ENCODE peak calls at places on chromosomes 13 and 19, in six cellular contexts. X is astrocyte of the cerebellum, B is astrocyte of the spinal cord, G is fibroblast of lung, U is A549, H is thoracic aorta. P is an unnamed sample.

GRCh38 chr19:3656073-3656746 is 29.6 kb upstream of the CACTIN start:
- DNase-seq in U (no peak), B (no peak), G (peak), H (no peak), X (no peak), P (no peak)

GRCh38 chr13:30957258-30957943 is 24.9 kb downstream of the TEX26 start:
- DNase-seq in B (no peak), G (no peak), U (no peak), H (no peak), X (no peak), P (no peak)

GRCh38 chr13:66915596-66916185 is 314.4 kb downstream of the PCDH9 start:
- DNase-seq in B (peak), G (no peak), U (peak), X (no peak), H (no peak), P (peak)

GRCh38 chr13:30318026-30318425 is 10.7 kb upstream of the KATNAL1 start:
- DNase-seq in U (no peak), G (no peak), B (no peak), X (no peak), H (no peak), P (no peak)

GRCh38 chr13:109707044-109707794 is 79.2 kb downstream of the IRS2 start:
- DNase-seq in U (no peak), G (peak), X (no peak), H (no peak), B (no peak), P (no peak)

GRCh38 chr19:45607071-45608029 is 5.3 kb upstream of the GPR4 start:
- DNase-seq in G (peak), X (peak), U (peak), B (peak), H (no peak), P (peak)

GRCh38 chr19:38901683-38902082 is 1.9 kb downstream of the NFKBIB start:
- DNase-seq in U (no peak), G (no peak), H (no peak), B (no peak), X (no peak), P (no peak)

GRCh38 chr13:29935309-29935981 is 85.0 kb upstream of the UBL3 start:
- DNase-seq in H (no peak), U (no peak), B (no peak), G (no peak), X (no peak), P (no peak)

GRCh38 chr13:73730014-73730413 is 404.2 kb downstream of the KLF12 start:
- DNase-seq in U (no peak), B (no peak), G (no peak), X (no peak), H (no peak), P (no peak)

GRCh38 chr13:100512422-100512821 is 76.2 kb downstream of the GGACT start:
- DNase-seq in G (peak), X (no peak), U (no peak), B (peak), H (no peak), P (no peak)

GRCh38 chr19:8311461-8312260 is 3.5 kb upstream of the CD320 start:
- DNase-seq in B (no peak), G (no peak), X (no peak), U (no peak), H (no peak), P (no peak)

GRCh38 chr13:42750858-42751257 is 30.5 kb upstream of the FAM216B start:
- DNase-seq in H (no peak), X (no peak), G (no peak), B (no peak), U (no peak), P (no peak)

GRCh38 chr13:77507931-77508776 is 27.4 kb upstream of the SCEL start:
- DNase-seq in H (no peak), G (peak), X (peak), B (peak), U (peak), P (peak)

DNA sequence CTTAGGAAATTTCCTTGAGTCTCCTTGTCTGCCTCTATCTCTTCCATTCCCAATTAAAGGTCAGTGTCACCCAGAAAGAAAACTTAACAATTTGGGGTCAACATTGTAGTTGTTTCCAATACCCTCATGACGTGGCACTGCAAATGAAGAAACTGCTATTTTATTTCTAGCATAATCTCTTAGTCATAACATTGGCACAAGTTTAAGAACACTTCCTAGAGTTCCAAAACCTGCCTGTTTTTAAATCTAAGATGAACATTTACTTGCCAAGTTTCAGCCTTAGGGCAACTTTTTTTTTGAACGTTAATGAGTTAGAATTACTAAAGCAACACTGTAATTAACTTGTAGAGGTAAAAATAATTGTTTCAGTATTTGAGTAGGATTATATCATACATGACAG is 108.0 kb downstream of the LMO7 start:
- DNase-seq in G (no peak), B (no peak), X (no peak), U (no peak), H (no peak), P (no peak)
- H3K4me3 ChIP-seq in G (no peak), B (no peak), X (no peak), U (no peak), H (peak), P (no peak)

DNA sequence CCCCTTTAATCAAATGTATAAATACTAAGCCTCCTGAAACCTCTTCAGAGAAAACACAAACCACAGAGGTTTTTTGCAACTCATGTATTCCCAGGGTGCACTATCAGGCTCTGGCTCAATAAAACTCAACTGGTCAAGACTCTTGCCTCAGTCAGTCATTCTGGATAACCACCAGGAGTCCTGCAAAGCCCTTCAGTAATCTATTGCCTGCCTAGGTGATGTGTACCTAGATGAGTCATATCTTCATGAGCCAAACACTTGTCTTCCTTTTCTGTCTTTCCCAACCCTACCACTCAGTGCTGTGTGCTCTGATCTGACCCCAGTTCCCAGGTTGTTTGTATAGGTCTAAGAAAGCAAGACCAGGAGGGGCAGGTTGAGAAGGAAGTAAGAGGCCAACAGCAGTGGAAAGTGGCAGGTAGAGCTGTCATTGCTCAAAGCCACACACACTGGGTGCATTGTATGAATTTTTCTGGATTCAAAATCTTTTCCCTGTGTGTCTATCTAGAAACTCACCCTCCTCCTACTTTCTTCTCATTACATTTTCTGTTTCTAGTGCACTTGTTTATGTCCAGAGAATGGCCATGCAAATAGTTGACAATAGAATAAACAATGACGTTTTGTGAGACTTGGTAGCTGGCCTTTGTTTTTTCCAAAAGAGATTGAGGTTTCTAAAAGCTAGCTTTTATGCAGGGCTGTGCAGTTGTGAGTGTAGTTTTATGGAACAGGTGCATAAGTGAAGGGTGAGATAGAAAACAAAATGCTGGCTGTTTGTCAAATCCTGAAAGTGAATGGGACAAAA is 48.1 kb downstream of the PSG1 start:
- DNase-seq in X (no peak), H (no peak), B (no peak), G (no peak), U (peak), P (no peak)
- TF ChIP-seq CTCF in X (no peak), H (no peak), B (no peak), G (no peak), U (peak), P (no peak)

GRCh38 chr19:57887195-57887941 is 1.5 kb downstream of the ZNF814 start:
- DNase-seq in X (no peak), G (no peak), H (no peak), U (no peak), B (no peak), P (peak)
- H3K4me3 ChIP-seq in X (peak), G (peak), H (peak), U (no peak), B (peak), P (peak)

GRCh38 chr19:7004313-7004931 is 16.8 kb downstream of the MBD3L2B start:
- DNase-seq in G (peak), U (peak), H (no peak), X (no peak), B (peak), P (no peak)
- TF ChIP-seq CTCF in G (no peak), U (peak), H (no peak), X (no peak), B (peak), P (no peak)

GRCh38 chr13:106629068-106629712 is 61.3 kb upstream of the ARGLU1 start:
- DNase-seq in G (peak), U (no peak), X (no peak), H (no peak), B (no peak), P (no peak)

GRCh38 chr13:106621833-106622232 is 53.9 kb upstream of the ARGLU1 start:
- DNase-seq in H (no peak), X (no peak), B (no peak), G (no peak), U (no peak), P (no peak)

GRCh38 chr13:106626473-106626872 is 58.5 kb upstream of the ARGLU1 start:
- DNase-seq in B (no peak), X (no peak), U (no peak), G (no peak), H (no peak), P (no peak)

GRCh38 chr13:106623799-106624198 is 55.9 kb upstream of the ARGLU1 start:
- DNase-seq in X (no peak), U (no peak), H (no peak), G (no peak), B (no peak), P (no peak)

DNA sequence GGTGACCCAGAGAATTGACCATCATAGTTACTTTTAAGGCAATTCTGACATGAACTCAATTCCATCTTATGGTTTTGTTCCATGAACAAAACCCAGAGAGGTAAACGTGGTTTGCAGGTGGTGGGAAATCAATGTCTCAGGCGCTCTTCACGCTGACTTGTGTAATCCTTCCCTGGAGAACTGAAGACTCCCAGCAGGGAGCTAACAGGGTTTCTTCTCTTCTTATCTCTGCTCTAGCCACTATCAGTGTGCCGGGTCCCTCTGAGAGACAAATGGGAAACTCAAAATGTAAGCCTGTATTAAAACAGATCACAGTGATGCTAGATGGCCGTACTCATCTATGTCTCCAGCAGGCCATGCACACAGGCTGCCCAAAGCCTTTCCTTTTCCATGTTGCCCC is 57.6 kb upstream of the ARGLU1 start:
- DNase-seq in H (no peak), X (no peak), G (no peak), U (no peak), B (no peak), P (no peak)
- H3K4me3 ChIP-seq in H (no peak), X (no peak), G (no peak), U (no peak), B (no peak), P (no peak)

GRCh38 chr19:1113278-1113985 is 9.6 kb downstream of the GPX4 start:
- DNase-seq in B (peak), G (peak), X (peak), U (peak), H (peak), P (peak)
- TF ChIP-seq CTCF in B (peak), G (peak), X (peak), U (peak), H (peak), P (peak)

DNA sequence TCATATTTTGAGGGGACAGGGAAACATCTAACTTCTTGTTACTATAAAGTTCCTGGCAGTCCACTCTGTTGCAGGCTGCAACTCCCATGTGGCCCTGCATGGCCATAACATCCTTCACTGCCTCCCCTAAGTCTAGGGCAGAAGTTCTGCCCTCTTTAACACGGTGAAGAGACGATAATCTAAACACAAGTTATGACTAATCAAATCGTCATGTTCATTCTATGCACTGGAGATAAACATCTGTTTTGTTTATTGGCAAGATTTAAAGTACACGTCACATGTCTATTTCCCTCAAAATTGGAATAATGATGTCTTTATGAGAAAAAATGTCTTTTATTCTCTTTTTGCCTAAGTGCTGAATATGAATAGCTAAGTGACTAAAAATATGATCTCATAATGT is 1629.4 kb downstream of the PCDH9 start:
- DNase-seq in X (no peak), U (peak), B (no peak), H (no peak), G (peak), P (peak)
- H3K4me3 ChIP-seq in X (no peak), U (no peak), B (no peak), H (no peak), G (no peak), P (no peak)

DNA sequence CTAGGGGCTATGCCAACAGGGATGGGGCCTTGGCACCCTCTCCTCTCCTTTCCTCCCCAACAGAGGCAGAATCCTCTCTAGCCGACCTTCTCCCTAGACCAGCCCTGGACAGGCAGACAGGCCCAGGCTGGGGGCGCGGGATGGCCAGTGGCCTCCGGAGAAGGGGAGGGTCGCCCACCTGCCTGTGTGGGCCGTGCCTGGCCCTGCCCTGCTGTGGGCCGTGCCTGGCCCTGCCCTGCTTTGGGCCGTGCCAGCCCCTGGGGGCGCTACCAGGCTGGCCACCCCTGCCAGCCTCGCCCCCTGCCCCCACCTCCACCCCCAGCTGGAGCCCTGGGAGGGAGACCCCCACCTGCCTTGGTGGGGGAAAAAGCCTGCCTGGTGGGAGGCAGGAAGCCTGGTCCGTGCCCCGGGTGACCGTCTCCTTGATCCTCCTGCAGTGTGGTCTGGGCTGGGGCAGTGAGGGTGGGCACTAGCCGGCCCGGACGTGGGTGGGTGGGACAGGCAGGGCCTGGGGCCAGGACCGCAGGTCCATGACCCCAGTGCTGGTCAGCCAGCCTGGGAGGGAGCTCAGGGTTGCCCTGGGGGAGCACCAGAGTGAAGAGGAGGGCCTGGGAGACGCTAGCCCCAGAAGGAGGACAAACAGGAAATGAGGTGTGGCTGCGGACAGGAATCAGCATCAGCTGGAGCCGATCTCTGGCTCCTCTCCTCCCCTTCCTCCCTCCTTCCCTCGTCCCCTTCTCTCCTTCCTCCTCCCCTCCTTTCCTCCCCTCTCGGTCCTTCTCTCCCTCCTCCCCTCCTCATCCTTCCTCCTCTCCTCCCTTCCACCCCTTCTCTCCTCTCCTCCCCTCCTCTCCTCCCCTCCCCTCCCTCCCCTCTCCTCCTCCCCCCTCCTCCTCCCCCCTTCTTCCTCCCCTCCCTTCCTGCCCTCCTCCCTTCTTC is 5.1 kb upstream of the MKNK2 start:
- DNase-seq in H (no peak), B (peak), U (peak), G (peak), X (no peak), P (peak)
- TF ChIP-seq CTCF in H (no peak), B (no peak), U (peak), G (no peak), X (no peak), P (no peak)

P was measured in fibroblast of pulmonary artery.